ENCODE peak calls at places on chromosomes 6 and 20, in four cellular contexts. J, U, Q and P are unnamed samples.

GRCh38 chr6:112030206-112030932 is 23.5 kb upstream of the CCN6 start:
- DNase-seq in J (no peak), U (no peak), Q (no peak), P (no peak)

GRCh38 chr20:48536206-48536605 is 291.6 kb downstream of the PREX1 start:
- DNase-seq in J (no peak), U (no peak), Q (no peak), P (no peak)

GRCh38 chr6:48109902-48110301 is 1.1 kb downstream of the PTCHD4 start:
- DNase-seq in J (no peak), U (no peak), Q (no peak), P (no peak)

GRCh38 chr6:83352413-83352812 is 78.4 kb downstream of the ME1 start:
- DNase-seq in J (no peak), U (no peak), Q (no peak), P (no peak)

GRCh38 chr6:74574794-74575193 is 631.1 kb downstream of the COL12A1 start:
- DNase-seq in J (no peak), U (no peak), Q (no peak), P (peak; percentile 65)

GRCh38 chr20:31718952-31719643 is 3.6 kb downstream of the BCL2L1 start:
- DNase-seq in J (no peak), U (no peak), Q (no peak), P (no peak)

GRCh38 chr6:52221302-52221701 is 23.0 kb downstream of the IL17F start:
- DNase-seq in J (peak; percentile 5), U (no peak), Q (no peak), P (no peak)

GRCh38 chr6:33963351-33963750 is 159.5 kb upstream of the MLN start:
- DNase-seq in J (no peak), U (no peak), Q (no peak), P (no peak)

GRCh38 chr20:57470666-57471495 is 54.1 kb downstream of the CTCFL start:
- DNase-seq in J (no peak), U (no peak), Q (no peak), P (no peak)

GRCh38 chr20:45967551-45968080 is 4.4 kb downstream of the ZNF335 start:
- DNase-seq in J (no peak), U (no peak), Q (no peak), P (no peak)

GRCh38 chr6:17593246-17593645 is 6.9 kb upstream of the FAM8A1 start:
- DNase-seq in J (no peak), U (no peak), Q (no peak), P (no peak)

GRCh38 chr20:35621560-35621946 is 5.9 kb downstream of the SPAG4 start:
- DNase-seq in J (no peak), U (no peak), Q (no peak), P (no peak)

GRCh38 chr20:15584507-15584906 is 988.7 kb downstream of the KIF16B start:
- DNase-seq in J (no peak), U (no peak), Q (no peak), P (no peak)

GRCh38 chr6:134007077-134007476 is 45.3 kb downstream of the SLC2A12 start:
- DNase-seq in J (no peak), U (no peak), Q (no peak), P (no peak)

GRCh38 chr6:106141441-106142237 is 55.5 kb downstream of the PRDM1 start:
- DNase-seq in J (peak; percentile 36), U (no peak), Q (no peak), P (no peak)

GRCh38 chr6:34044945-34045595 is 100.8 kb downstream of the GRM4 start:
- DNase-seq in J (no peak), U (peak; percentile 5), Q (no peak), P (no peak)

GRCh38 chr6:120077489-120077888 is 727.9 kb upstream of the MAN1A1 start:
- DNase-seq in J (no peak), U (no peak), Q (no peak), P (no peak)

GRCh38 chr6:149060300-149060984 is 257.1 kb upstream of the TAB2 start:
- DNase-seq in J (peak; percentile 31), U (peak; percentile 34), Q (no peak), P (no peak)

GRCh38 chr20:20824924-20825584 is 112.6 kb upstream of the RALGAPA2 start:
- DNase-seq in J (no peak), U (peak; percentile 28), Q (no peak), P (peak; percentile 83)

GRCh38 chr6:49556429-49556837 is 6.0 kb downstream of the C6orf141 start:
- DNase-seq in J (no peak), U (no peak), Q (peak; percentile 81), P (peak; percentile 89)

GRCh38 chr20:52275243-52275817 is 83.8 kb upstream of the ZFP64 start:
- DNase-seq in J (no peak), U (no peak), Q (no peak), P (no peak)

GRCh38 chr6:3687847-3688246 is 63.7 kb downstream of the PXDC1 start:
- DNase-seq in J (no peak), U (no peak), Q (no peak), P (no peak)

GRCh38 chr20:10649080-10649816 is 24.6 kb downstream of the JAG1 start:
- DNase-seq in J (no peak), U (no peak), Q (no peak), P (no peak)

GRCh38 chr20:21391495-21392298 is 5.6 kb downstream of the NKX2-4 start:
- DNase-seq in J (no peak), U (no peak), Q (no peak), P (no peak)